ENCODE peak calls at places on chromosomes 5 and 9, in eight cellular contexts. W, N, D, I, R, U, X and O are unnamed samples.

GRCh38 chr9:113895526-113895925 is 19.4 kb downstream of the ZNF618 start:
- DNase-seq in W (no peak), U (no peak), X (no peak), N (no peak), D (no peak), I (no peak), R (no peak), O (no peak)

GRCh38 chr9:114017741-114018715 is 60.1 kb downstream of the AMBP start:
- DNase-seq in D (no peak), N (no peak), R (no peak), I (no peak), U (no peak), X (no peak), W (no peak), O (peak)

GRCh38 chr9:115746496-115746895 is 407.1 kb upstream of the PAPPA start:
- DNase-seq in N (no peak), I (peak), X (no peak), U (no peak), W (peak), D (no peak), R (no peak), O (no peak)

GRCh38 chr5:163459888-163460561 is at the start of gene NUDCD2:
- DNase-seq in D (peak), U (peak), R (peak), I (peak), N (peak), X (peak), W (peak), O (peak)

GRCh38 chr5:15702102-15702501 is 202.1 kb downstream of the FBXL7 start:
- DNase-seq in R (no peak), U (no peak), X (no peak), W (no peak), I (peak), D (peak), N (no peak), O (no peak)

GRCh38 chr9:126621919-126622735 is 8.4 kb downstream of the LMX1B start:
- DNase-seq in W (no peak), I (no peak), U (peak), X (no peak), R (no peak), D (no peak), N (no peak), O (no peak)

GRCh38 chr5:132446621-132447020 is 44.0 kb downstream of the IRF1 start:
- DNase-seq in D (no peak), I (peak), X (peak), R (no peak), U (no peak), W (peak), N (peak), O (peak)

GRCh38 chr9:32413424-32413823 is 29.0 kb downstream of the ACO1 start:
- DNase-seq in I (peak), D (no peak), N (no peak), R (no peak), X (no peak), U (no peak), W (no peak), O (no peak)

GRCh38 chr5:177537389-177538361 is 16.7 kb downstream of the FAM193B start:
- DNase-seq in I (peak), W (peak), R (no peak), D (peak), U (no peak), X (peak), N (peak), O (peak)

GRCh38 chr5:128199104-128199503 is 115.5 kb downstream of the SLC12A2 start:
- DNase-seq in D (peak), W (no peak), U (no peak), X (no peak), I (peak), R (no peak), N (peak), O (peak)

GRCh38 chr9:94805585-94805984 is 79.1 kb downstream of the AOPEP start:
- DNase-seq in R (no peak), N (peak), I (peak), W (peak), U (no peak), X (no peak), D (peak), O (peak)

GRCh38 chr9:16992138-16992537 is 121.7 kb upstream of the BNC2 start:
- DNase-seq in X (no peak), N (no peak), I (no peak), W (no peak), R (no peak), D (no peak), U (no peak), O (no peak)

GRCh38 chr9:98364042-98364441 is 108.6 kb upstream of the TBC1D2 start:
- DNase-seq in W (no peak), I (no peak), U (no peak), D (no peak), R (no peak), N (no peak), X (no peak), O (no peak)

GRCh38 chr9:78298046-78298511 is 1.2 kb downstream of the PSAT1 start:
- DNase-seq in U (no peak), I (no peak), N (peak), R (no peak), X (no peak), D (no peak), W (peak), O (no peak)

GRCh38 chr5:158951951-158952545 is 147.7 kb downstream of the EBF1 start:
- DNase-seq in D (no peak), I (no peak), N (no peak), R (no peak), W (peak), U (no peak), X (no peak), O (no peak)

GRCh38 chr5:93677344-93678021 is 63.9 kb downstream of the POU5F2 start:
- DNase-seq in D (no peak), X (peak), I (peak), N (peak), U (no peak), R (peak), W (peak), O (peak)

GRCh38 chr5:132506094-132506692 is 15.6 kb upstream of the IRF1 start:
- DNase-seq in R (no peak), W (peak), U (no peak), X (no peak), I (peak), N (peak), D (peak), O (peak)

GRCh38 chr5:176438959-176439757 is 9.0 kb upstream of the FAF2 start:
- DNase-seq in I (peak), W (peak), D (peak), X (no peak), U (no peak), R (no peak), N (peak), O (no peak)

GRCh38 chr9:97316904-97317303 is 9.4 kb downstream of the CCDC180 start:
- DNase-seq in N (no peak), I (no peak), W (no peak), U (no peak), R (no peak), X (no peak), D (no peak), O (no peak)

GRCh38 chr5:19874811-19875210 is 113.2 kb downstream of the CDH18 start:
- DNase-seq in W (no peak), N (no peak), R (no peak), X (no peak), U (no peak), I (no peak), D (no peak), O (no peak)

GRCh38 chr5:117624226-117624625 is 1049.6 kb upstream of the SEMA6A start:
- DNase-seq in D (no peak), U (no peak), X (no peak), R (no peak), I (no peak), W (no peak), N (no peak), O (no peak)

GRCh38 chr9:38004809-38005560 is 64.0 kb downstream of the SHB start:
- DNase-seq in R (no peak), W (no peak), I (no peak), N (no peak), D (no peak), U (no peak), X (no peak), O (no peak)

GRCh38 chr9:132997591-132997990 is 19.1 kb downstream of the GFI1B start:
- DNase-seq in I (peak), N (no peak), X (no peak), W (peak), U (no peak), R (no peak), D (no peak), O (no peak)

GRCh38 chr9:69546265-69546664 is 125.9 kb downstream of the APBA1 start:
- DNase-seq in R (no peak), N (peak), I (peak), D (peak), X (no peak), W (peak), U (no peak), O (peak)

GRCh38 chr5:179361204-179361603 is 15.9 kb upstream of the ADAMTS2 start:
- DNase-seq in D (no peak), U (peak), N (no peak), W (no peak), X (no peak), R (no peak), I (no peak), O (no peak)

GRCh38 chr5:157486861-157487260 is 26.8 kb downstream of the NIPAL4 start:
- DNase-seq in X (no peak), N (no peak), R (no peak), D (no peak), W (no peak), I (no peak), U (no peak), O (no peak)

GRCh38 chr9:99224445-99224844 is 2.4 kb downstream of the SEC61B start:
- DNase-seq in D (no peak), W (no peak), U (no peak), R (no peak), I (no peak), N (no peak), X (no peak), O (no peak)

GRCh38 chr5:139022528-139022927 is 147.4 kb upstream of the LRRTM2 start:
- DNase-seq in W (no peak), D (no peak), I (no peak), X (no peak), N (no peak), R (no peak), U (no peak), O (no peak)

GRCh38 chr5:135978212-135978631 is 23.4 kb upstream of the LECT2 start:
- DNase-seq in R (no peak), U (no peak), N (no peak), W (no peak), X (no peak), D (peak), I (no peak), O (no peak)

GRCh38 chr9:23842531-23843129 is 16.6 kb upstream of the ELAVL2 start:
- DNase-seq in X (no peak), U (no peak), I (no peak), W (no peak), D (no peak), R (no peak), N (no peak), O (no peak)

GRCh38 chr9:1619915-1620705 is 395.0 kb upstream of the SMARCA2 start:
- DNase-seq in W (peak), D (peak), X (no peak), I (no peak), U (no peak), N (no peak), R (no peak), O (no peak)

GRCh38 chr5:154176191-154176590 is 14.3 kb upstream of the GALNT10 start:
- DNase-seq in W (no peak), R (no peak), N (peak), X (peak), D (no peak), I (peak), U (no peak), O (no peak)